ENCODE peak calls at places on chromosome 5, in six cellular contexts. A is PC-9, S is AG04450, G is lung, B is left ventricle myocardium inferior, Q is fibroblast of the aortic adventitia. T is an unnamed sample.

GRCh38 chr5:75048457-75048953 is 3.9 kb downstream of the GCNT4 start:
- DNase-seq in A (no peak), S (no peak), G (no peak), B (no peak), Q (no peak), T (peak; percentile 15)

GRCh38 chr5:126520593-126520953 is 74.4 kb downstream of the ALDH7A1 start:
- DNase-seq in A (no peak), S (no peak), G (no peak), B (no peak), Q (no peak), T (no peak)

GRCh38 chr5:95261369-95262175 is 23.3 kb downstream of the MCTP1 start:
- DNase-seq in A (peak; percentile 17), S (no peak), G (no peak), B (no peak), Q (peak; percentile 73), T (no peak)

GRCh38 chr5:133150909-133151544 is 99.2 kb downstream of the HSPA4 start:
- DNase-seq in A (no peak), S (no peak), G (no peak), B (no peak), Q (no peak), T (no peak)

GRCh38 chr5:151745071-151745705 is 13.2 kb downstream of the ATOX1 start:
- DNase-seq in A (peak; percentile 82), S (peak; percentile 29), G (peak; percentile 29), B (peak; percentile 52), Q (peak; percentile 91), T (no peak)

GRCh38 chr5:55480781-55481180 is 54.0 kb downstream of the PLPP1 start:
- DNase-seq in A (no peak), S (peak; percentile 29), G (no peak), B (no peak), Q (peak; percentile 52), T (no peak)

GRCh38 chr5:59698207-59698606 is 195.3 kb downstream of the PDE4D start:
- DNase-seq in A (no peak), S (no peak), G (no peak), B (no peak), Q (no peak), T (no peak)

GRCh38 chr5:120919017-120919416 is 454.9 kb downstream of the PRR16 start:
- DNase-seq in A (no peak), S (no peak), G (no peak), B (no peak), Q (no peak), T (no peak)

GRCh38 chr5:105922574-105922973 is 1748.2 kb downstream of the EFNA5 start:
- DNase-seq in A (no peak), S (no peak), G (no peak), B (no peak), Q (no peak), T (no peak)

GRCh38 chr5:150286820-150287219 is 2.8 kb downstream of the CAMK2A start:
- DNase-seq in A (peak; percentile 41), S (no peak), G (no peak), B (no peak), Q (no peak), T (no peak)

GRCh38 chr5:52888363-52888762 is 100.6 kb downstream of the ITGA1 start:
- DNase-seq in A (no peak), S (no peak), G (no peak), B (no peak), Q (no peak), T (no peak)

GRCh38 chr5:63743096-63743798 is 219.0 kb downstream of the HTR1A start:
- DNase-seq in A (no peak), S (no peak), G (no peak), B (no peak), Q (no peak), T (no peak)

GRCh38 chr5:74232281-74232680 is 408.2 kb downstream of the ENC1 start:
- DNase-seq in A (peak; percentile 52), S (peak; percentile 59), G (no peak), B (no peak), Q (peak; percentile 65), T (no peak)

GRCh38 chr5:178131446-178131996 is 707 bp downstream of the RMND5B start:
- DNase-seq in A (no peak), S (no peak), G (no peak), B (no peak), Q (no peak), T (no peak)

GRCh38 chr5:171521219-171521633 is 101.8 kb downstream of the FGF18 start:
- DNase-seq in A (peak; percentile 82), S (peak; percentile 83), G (peak; percentile 50), B (no peak), Q (peak; percentile 95), T (no peak)

GRCh38 chr5:77391240-77391765 is 100.8 kb downstream of the WDR41 start:
- DNase-seq in A (no peak), S (no peak), G (no peak), B (no peak), Q (no peak), T (no peak)

GRCh38 chr5:140205216-140205615 is 30.2 kb downstream of the CYSTM1 start:
- DNase-seq in A (no peak), S (no peak), G (no peak), B (no peak), Q (no peak), T (no peak)

GRCh38 chr5:136399512-136399911 is 34.2 kb upstream of the TRPC7 start:
- DNase-seq in A (no peak), S (no peak), G (no peak), B (no peak), Q (no peak), T (no peak)

GRCh38 chr5:174355208-174355612 is 309.7 kb downstream of the NSG2 start:
- DNase-seq in A (no peak), S (peak; percentile 10), G (no peak), B (no peak), Q (peak; percentile 96), T (no peak)

GRCh38 chr5:72470817-72471216 is 36.4 kb downstream of the ZNF366 start:
- DNase-seq in A (peak; percentile 70), S (no peak), G (no peak), B (no peak), Q (peak; percentile 25), T (no peak)

GRCh38 chr5:19018822-19019221 is 969.2 kb downstream of the CDH18 start:
- DNase-seq in A (no peak), S (no peak), G (no peak), B (no peak), Q (no peak), T (no peak)

DNA sequence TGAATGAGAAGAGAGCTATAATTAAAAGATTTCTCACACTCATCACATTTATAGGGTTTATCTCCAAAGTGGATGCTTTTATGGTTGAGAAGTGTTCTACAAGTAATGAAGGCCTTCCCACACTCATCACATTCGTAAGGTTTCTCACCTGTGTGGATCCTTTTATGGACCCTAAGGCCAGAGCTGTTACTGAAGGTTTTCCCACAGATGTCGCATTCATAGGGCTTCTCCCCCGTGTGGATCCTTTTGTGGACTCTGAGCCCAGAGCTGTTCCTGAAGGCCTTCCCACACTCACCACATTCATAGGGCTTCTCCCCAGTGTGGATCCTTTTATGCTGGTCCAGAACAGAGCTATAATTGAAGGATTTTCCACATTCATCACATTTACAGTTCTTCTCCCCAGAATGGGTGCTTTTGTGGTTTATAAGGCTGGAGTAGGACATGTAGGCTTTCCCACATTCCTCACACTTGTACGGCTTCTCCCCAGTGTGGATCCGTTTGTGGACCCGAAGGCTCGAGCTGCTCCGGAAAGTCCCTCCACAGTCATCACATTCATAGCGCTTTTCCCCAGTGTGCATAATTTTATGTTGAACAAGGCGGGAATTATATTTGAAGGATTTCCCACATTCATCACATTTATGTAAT is 10.5 kb downstream of the ZFP62 start:
- DNase-seq in A (no peak), S (no peak), G (no peak), B (no peak), Q (no peak), T (no peak)
- H3K4me3 ChIP-seq in A (peak overlapping the region; percentile 16), S (no peak overlapping the region), G (no peak overlapping the region), B (no peak overlapping the region), Q (no peak overlapping the region), T (no peak overlapping the region)

GRCh38 chr5:3590967-3591900 is 4.4 kb upstream of the IRX1 start:
- DNase-seq in A (no peak), S (no peak), G (no peak), B (no peak), Q (no peak), T (no peak)
- H3K4me3 ChIP-seq in A (no peak overlapping the region), S (no peak overlapping the region), G (no peak overlapping the region), B (peak overlapping the region; percentile 47), Q (peak overlapping the region; percentile 9), T (no peak overlapping the region)

GRCh38 chr5:10337107-10337506 is 16.4 kb upstream of the MARCHF6 start:
- DNase-seq in A (no peak), S (no peak), G (peak; percentile 23), B (no peak), Q (no peak), T (no peak)
- H3K4me3 ChIP-seq in A (no peak overlapping the region), S (no peak overlapping the region), G (no peak overlapping the region), B (no peak overlapping the region), Q (no peak overlapping the region), T (no peak overlapping the region)

GRCh38 chr5:92525131-92525530 is 1055.9 kb downstream of the NR2F1-AS1 start:
- DNase-seq in A (no peak), S (no peak), G (no peak), B (no peak), Q (no peak), T (no peak)
- H3K4me3 ChIP-seq in A (no peak overlapping the region), S (no peak overlapping the region), G (no peak overlapping the region), B (no peak overlapping the region), Q (no peak overlapping the region), T (no peak overlapping the region)